ENCODE peak calls at places on chromosomes 13 and 19, in seven cellular contexts. D is brain microvascular endothelial cell, J is heart right ventricle, V is neural crest cell, I is choroid plexus epithelial cell, Z is left ventricle myocardium inferior, Q is tibial nerve. P is an unnamed sample.

GRCh38 chr13:42745655-42746054 is 35.7 kb upstream of the FAM216B start:
- DNase-seq in D (no peak), J (no peak), V (no peak), I (peak), Z (no peak), Q (no peak), P (no peak)

GRCh38 chr13:61824168-61824567 is 408.5 kb upstream of the PCDH20 start:
- DNase-seq in D (no peak), J (no peak), V (no peak), I (no peak), Z (no peak), Q (no peak), P (no peak)

GRCh38 chr13:52165410-52165809 is 6.0 kb upstream of the NEK3 start:
- DNase-seq in D (no peak), J (no peak), V (no peak), I (no peak), Z (no peak), Q (no peak), P (no peak)

GRCh38 chr19:1252221-1252817 is 3.9 kb downstream of the MIDN start:
- DNase-seq in D (peak), J (peak), V (no peak), I (peak), Z (peak), Q (peak), P (no peak)

GRCh38 chr19:48123907-48124675 is 13.5 kb upstream of the PLA2G4C start:
- DNase-seq in D (peak), J (no peak), V (peak), I (peak), Z (no peak), Q (no peak), P (no peak)

GRCh38 chr19:30224689-30225606 is 147.2 kb upstream of the ZNF536 start:
- DNase-seq in D (no peak), J (no peak), V (peak), I (no peak), Z (no peak), Q (no peak), P (no peak)

GRCh38 chr19:5036733-5037681 is 68.1 kb downstream of the KDM4B start:
- DNase-seq in D (peak), J (peak), V (no peak), I (peak), Z (peak), Q (peak), P (no peak)

GRCh38 chr13:99256709-99257108 is 1.5 kb downstream of the GPR18 start:
- DNase-seq in D (no peak), J (no peak), V (no peak), I (peak), Z (no peak), Q (no peak), P (no peak)

GRCh38 chr19:44701228-44701627 is 2.3 kb downstream of the CEACAM16 start:
- DNase-seq in D (no peak), J (no peak), V (no peak), I (no peak), Z (no peak), Q (no peak), P (no peak)

GRCh38 chr19:5961969-5962945 is 15.7 kb downstream of the RANBP3 start:
- DNase-seq in D (peak), J (no peak), V (no peak), I (peak), Z (peak), Q (peak), P (no peak)

GRCh38 chr19:343941-344624 is 513 bp downstream of the MIER2 start:
- DNase-seq in D (no peak), J (no peak), V (peak), I (peak), Z (no peak), Q (no peak), P (no peak)

DNA sequence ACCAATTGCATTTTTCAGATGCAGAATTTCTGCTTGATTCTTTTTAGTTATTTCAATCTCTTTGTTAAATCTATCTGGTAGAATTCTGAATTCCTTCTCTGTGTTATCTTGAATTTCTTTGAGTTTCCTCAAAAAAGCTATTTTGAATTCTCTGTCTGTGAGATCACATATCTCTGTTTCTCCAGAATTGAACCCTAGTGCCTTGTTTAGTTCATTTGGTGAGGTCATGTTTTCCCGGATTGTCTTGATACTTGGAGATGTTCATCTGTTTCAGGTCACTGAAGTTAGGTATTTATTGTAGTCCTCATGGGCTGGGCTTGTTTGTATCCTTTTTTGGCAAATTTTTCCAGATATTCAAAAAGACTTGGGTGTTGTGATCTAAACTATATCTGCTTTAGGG is 202.9 kb upstream of the SERP2 start:
- DNase-seq in D (no peak), J (no peak), V (no peak), I (no peak), Z (no peak), Q (no peak), P (no peak)
- TF ChIP-seq CTCF in D (no peak), J (no peak), V (no peak), I (no peak), Z (no peak), Q (no peak), P (no peak)

GRCh38 chr13:64446372-64446771 is 2783.8 kb downstream of the PCDH9 start:
- DNase-seq in D (peak), J (no peak), V (no peak), I (peak), Z (no peak), Q (no peak), P (no peak)
- TF ChIP-seq CTCF in D (peak), J (no peak), V (peak), I (peak), Z (no peak), Q (no peak), P (no peak)

GRCh38 chr19:57583521-57584416 is at the start of gene ZIK1:
- DNase-seq in D (peak), J (peak), V (peak), I (peak), Z (peak), Q (peak), P (peak)
- TF ChIP-seq CTCF in D (peak), J (no peak), V (no peak), I (peak), Z (peak), Q (no peak), P (no peak)

DNA sequence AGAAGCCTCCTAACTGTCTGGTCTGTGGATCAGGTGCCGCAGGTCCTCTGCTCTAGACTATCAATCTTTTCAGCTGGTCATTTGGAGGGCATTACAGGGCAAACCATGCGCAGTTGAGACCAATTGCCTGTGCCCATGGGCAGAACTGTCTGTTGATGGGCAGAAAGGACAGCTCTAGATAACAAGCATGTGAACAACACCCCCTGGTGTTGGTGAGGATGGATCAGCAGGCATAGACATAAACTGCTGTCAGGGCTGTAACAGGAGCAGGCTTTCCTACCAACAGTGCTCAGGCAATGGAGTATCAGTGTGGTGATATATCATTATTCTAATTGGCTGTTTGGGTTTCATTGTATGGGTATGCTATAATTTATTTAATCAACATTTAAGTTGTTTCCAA is 104.7 kb upstream of the KL start:
- DNase-seq in D (peak), J (no peak), V (no peak), I (peak), Z (no peak), Q (no peak), P (no peak)
- TF ChIP-seq CTCF in D (peak), J (peak), V (peak), I (peak), Z (peak), Q (peak), P (no peak)

DNA sequence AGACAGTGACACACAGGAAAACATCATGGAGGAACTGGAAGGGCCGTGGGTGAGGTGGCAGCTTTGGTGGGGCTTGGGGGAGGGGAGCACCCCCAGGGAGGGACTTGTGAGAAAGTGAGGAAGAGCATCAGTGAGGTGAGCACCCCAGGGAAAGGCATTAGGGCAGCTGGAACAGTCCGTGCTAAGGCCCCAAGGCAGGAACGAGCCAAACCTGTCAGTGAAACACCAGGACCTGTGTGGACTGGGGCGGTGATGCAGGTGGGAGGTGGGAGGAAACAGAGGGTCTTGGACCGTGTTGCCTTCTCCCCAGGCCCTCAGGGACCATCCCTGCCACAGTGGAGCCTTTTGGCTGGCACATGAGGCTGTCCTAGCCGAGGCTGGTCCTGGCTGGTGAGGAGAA is 17.3 kb upstream of the SLC7A10 start:
- DNase-seq in D (no peak), J (no peak), V (no peak), I (no peak), Z (no peak), Q (no peak), P (no peak)
- TF ChIP-seq CTCF in D (no peak), J (no peak), V (no peak), I (no peak), Z (no peak), Q (no peak), P (no peak)

DNA sequence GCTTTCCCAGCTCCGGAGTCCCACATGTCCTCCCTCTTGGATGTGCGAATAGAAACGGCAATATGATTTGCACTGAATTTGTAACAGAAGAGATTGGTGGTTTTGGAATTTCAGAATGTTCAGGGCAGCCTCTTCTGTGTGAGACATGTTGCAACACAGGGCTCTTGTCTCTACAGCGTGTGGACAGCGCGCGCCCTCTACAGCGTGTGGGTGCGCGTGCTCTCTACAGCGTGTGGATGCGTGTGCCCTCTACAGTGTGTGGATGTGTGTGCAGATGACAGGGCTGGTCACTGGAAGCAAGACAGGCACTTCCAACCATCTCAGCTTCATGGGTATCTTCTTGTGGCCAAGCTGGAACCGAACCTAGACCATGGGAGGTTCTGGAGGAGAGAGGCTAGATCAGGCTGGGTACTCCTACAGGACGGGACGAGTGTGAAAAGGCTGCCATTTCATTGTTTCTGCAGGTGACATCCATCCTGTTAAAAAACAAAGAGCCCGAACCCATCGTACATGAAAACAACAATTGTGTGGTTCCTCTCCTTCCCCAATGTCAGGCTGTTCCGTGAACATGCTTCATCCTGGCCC is 78.4 kb downstream of the TEX29 start:
- DNase-seq in D (no peak), J (no peak), V (no peak), I (no peak), Z (no peak), Q (no peak), P (no peak)
- TF ChIP-seq CTCF in D (no peak), J (no peak), V (no peak), I (no peak), Z (no peak), Q (no peak), P (no peak)

P was measured in omental fat pad.